ENCODE peak calls at places on chromosomes 4 and X, in six cellular contexts. Y is fibroblast of pulmonary artery; K is stimulated activated CD8-positive, alpha-beta memory T cell treated with anti-CD3 and anti-CD28 coated beads, Interleukin-7, amount 100 ng/mL, for 1 hour; T is NCI-H446; F is stimulated activated naive CD8-positive, alpha-beta T cell treated with anti-CD3 and anti-CD28 coated beads, Interleukin-15, amount 100 ng/mL, for 72 hours; I is EH. V is an unnamed sample.

GRCh38 chr4:169620846-169621228 is 459 bp downstream of the CLCN3 start:
- DNase-seq in K (no peak), F (no peak), T (no peak), I (peak), Y (no peak), V (no peak)

GRCh38 chrX:66635360-66635759 is 3.5 kb downstream of the EDA2R start:
- DNase-seq in Y (peak), F (no peak), T (no peak), I (peak), K (no peak), V (peak)

GRCh38 chr4:154618708-154619315 is 6.4 kb upstream of the FGG start:
- DNase-seq in I (peak), F (peak), K (no peak), Y (peak), T (peak), V (peak)

GRCh38 chr4:186719925-186720694 is 3.5 kb downstream of the FAT1 start:
- DNase-seq in T (no peak), I (peak), Y (peak), F (no peak), K (no peak), V (no peak)

GRCh38 chr4:67575232-67575888 is 16.8 kb downstream of the STAP1 start:
- DNase-seq in I (no peak), Y (no peak), F (no peak), T (no peak), K (no peak), V (no peak)

GRCh38 chr4:118557298-118557851 is 127.8 kb upstream of the METTL14 start:
- DNase-seq in F (no peak), Y (peak), K (no peak), T (no peak), I (peak), V (peak)

GRCh38 chr4:128286474-128287158 is 997 bp downstream of the PGRMC2 start:
- DNase-seq in Y (peak), I (peak), T (peak), F (peak), K (no peak), V (peak)

GRCh38 chr4:96677499-96677898 is 837.6 kb downstream of the PDHA2 start:
- DNase-seq in T (no peak), K (no peak), F (no peak), Y (peak), I (no peak), V (peak)

GRCh38 chrX:649166-649565 is 18.6 kb downstream of the SHOX start:
- DNase-seq in I (no peak), Y (no peak), F (no peak), T (no peak), K (no peak), V (no peak)

GRCh38 chr4:155377281-155377680 is 516 bp upstream of the MAP9 start:
- DNase-seq in Y (peak), F (no peak), T (no peak), K (no peak), I (no peak), V (peak)

GRCh38 chrX:149510386-149510785 is 5.3 kb upstream of the IDS start:
- DNase-seq in Y (peak), F (no peak), T (no peak), I (no peak), K (no peak), V (no peak)

GRCh38 chr4:70703695-70704332 is 15.5 kb downstream of the UTP3 start:
- DNase-seq in Y (peak), K (no peak), I (peak), T (no peak), F (no peak), V (peak)

GRCh38 chr4:108492816-108493595 is 127.4 kb upstream of the RPL34 start:
- DNase-seq in F (no peak), I (peak), T (no peak), Y (no peak), K (no peak), V (peak)

GRCh38 chrX:17617794-17618193 is 119.5 kb upstream of the SCML1 start:
- DNase-seq in K (no peak), Y (no peak), F (no peak), I (peak), T (no peak), V (peak)

GRCh38 chr4:56386091-56386490 is 1.2 kb downstream of the AASDH start:
- DNase-seq in K (no peak), Y (no peak), F (no peak), T (no peak), I (no peak), V (no peak)

GRCh38 chr4:147731611-147732515 is at the start of gene ARHGAP10:
- DNase-seq in K (peak), Y (peak), F (peak), I (peak), T (no peak), V (peak)

GRCh38 chr4:72312032-72312650 is 256.9 kb downstream of the ADAMTS3 start:
- DNase-seq in Y (peak), F (no peak), K (no peak), I (peak), T (peak), V (peak)

GRCh38 chr4:188008377-188008776 is 12.8 kb downstream of the ZFP42 start:
- DNase-seq in F (no peak), K (no peak), T (no peak), Y (peak), I (peak), V (peak)

GRCh38 chr4:124633285-124633941 is 79.1 kb downstream of the ANKRD50 start:
- DNase-seq in K (no peak), F (no peak), I (peak), Y (no peak), T (no peak), V (no peak)

GRCh38 chr4:39043697-39044363 is 11.6 kb upstream of the TMEM156 start:
- DNase-seq in I (peak), F (no peak), T (no peak), Y (peak), K (no peak), V (peak)

GRCh38 chrX:53445977-53446376 is 11.8 kb upstream of the HSD17B10 start:
- DNase-seq in T (peak), K (no peak), I (peak), F (peak), Y (peak), V (no peak)

GRCh38 chrX:109656774-109657173 is 31.8 kb upstream of the KCNE5 start:
- DNase-seq in Y (peak), F (no peak), K (no peak), T (no peak), I (no peak), V (no peak)

GRCh38 chr4:100369871-100370270 is 148.0 kb downstream of the EMCN start:
- DNase-seq in K (no peak), F (no peak), Y (no peak), I (no peak), T (no peak), V (no peak)

GRCh38 chr4:122733805-122734155 is 1.3 kb downstream of the BBS12 start:
- DNase-seq in F (no peak), T (no peak), K (no peak), I (no peak), Y (no peak), V (no peak)

GRCh38 chr4:44538534-44538933 is 89.9 kb upstream of the KCTD8 start:
- DNase-seq in F (no peak), T (no peak), Y (no peak), I (no peak), K (no peak), V (no peak)

GRCh38 chr4:8200302-8200975 is 1.3 kb downstream of the SH3TC1 start:
- DNase-seq in F (no peak), K (no peak), I (peak), T (no peak), Y (peak), V (no peak)

GRCh38 chrX:66030505-66031317 is 9.2 kb downstream of the VSIG4 start:
- DNase-seq in F (peak), K (no peak), Y (peak), I (peak), T (no peak), V (no peak)

GRCh38 chr4:87985097-87985886 is 9.8 kb downstream of the SPP1 start:
- DNase-seq in F (no peak), I (peak), Y (peak), T (no peak), K (no peak), V (peak)

GRCh38 chrX:24498181-24498580 is 33.1 kb downstream of the PDK3 start:
- DNase-seq in K (no peak), T (no peak), Y (peak), F (no peak), I (peak), V (no peak)

GRCh38 chr4:75344915-75345314 is 169.3 kb downstream of the RCHY1 start:
- DNase-seq in I (peak), T (no peak), F (no peak), K (no peak), Y (peak), V (peak)

GRCh38 chr4:182533948-182534347 is 290.7 kb downstream of the TENM3 start:
- DNase-seq in K (no peak), Y (peak), I (peak), T (no peak), F (no peak), V (peak)

GRCh38 chrX:24019448-24019847 is 7.5 kb downstream of the KLHL15 start:
- DNase-seq in T (no peak), F (no peak), I (no peak), Y (no peak), K (no peak), V (no peak)

GRCh38 chrX:50456712-50457484 is 13.7 kb downstream of the DGKK start:
- DNase-seq in T (no peak), F (no peak), K (no peak), Y (no peak), I (peak), V (no peak)

GRCh38 chr4:105765690-105766407 is 57.3 kb downstream of the GSTCD start:
- DNase-seq in I (peak), K (no peak), T (no peak), Y (peak), F (no peak), V (peak)

GRCh38 chr4:77232653-77233052 is 75.6 kb downstream of the CCNG2 start:
- DNase-seq in Y (no peak), I (peak), T (no peak), K (no peak), F (no peak), V (peak)

GRCh38 chr4:88900432-88900831 is 156.6 kb downstream of the FAM13A start:
- DNase-seq in Y (peak), T (no peak), F (no peak), I (peak), K (no peak), V (peak)

GRCh38 chr4:142846729-142847606 is 867 bp upstream of the INPP4B start:
- DNase-seq in F (peak), I (peak), Y (peak), T (peak), K (peak), V (no peak)

GRCh38 chrX:139642241-139642927 is 65.6 kb downstream of the MCF2 start:
- DNase-seq in K (no peak), T (no peak), I (peak), F (no peak), Y (no peak), V (peak)

GRCh38 chrX:2664497-2664896 is 26.6 kb upstream of the CD99 start:
- DNase-seq in T (no peak), Y (peak), K (no peak), I (peak), F (no peak), V (peak)

GRCh38 chrX:146831994-146832393 is 17.4 kb upstream of the CXorf51A start:
- DNase-seq in K (no peak), I (no peak), T (no peak), Y (no peak), F (no peak), V (no peak)